ENCODE peak calls at places on chromosome 9, in six cellular contexts. K is stomach, O is suprapubic skin, P is sigmoid colon, A is GM12878, S is transverse colon. T is an unnamed sample.

GRCh38 chr9:89412951-89413350 is 85.0 kb downstream of the SEMA4D start:
- DNase-seq in K (no peak), P (no peak), A (no peak), O (no peak), S (no peak), T (no peak)

GRCh38 chr9:69324549-69325401 is at the start of gene ENTREP1:
- DNase-seq in P (peak), A (no peak), K (peak), O (peak), S (peak), T (no peak)

GRCh38 chr9:21570643-21571275 is 88.6 kb upstream of the IFNE start:
- DNase-seq in O (no peak), P (no peak), K (no peak), S (no peak), A (no peak), T (no peak)

GRCh38 chr9:110040788-110041187 is 167.2 kb downstream of the C9orf152 start:
- DNase-seq in A (no peak), O (no peak), K (no peak), S (no peak), P (no peak), T (no peak)

GRCh38 chr9:34332370-34332964 is 3.1 kb downstream of the NUDT2 start:
- DNase-seq in A (peak), K (no peak), P (no peak), O (no peak), S (no peak), T (no peak)

GRCh38 chr9:33255006-33255405 is 9.5 kb downstream of the BAG1 start:
- DNase-seq in A (no peak), K (no peak), P (no peak), O (no peak), S (no peak), T (no peak)

GRCh38 chr9:87283585-87283984 is 214.1 kb upstream of the DAPK1 start:
- DNase-seq in S (no peak), K (no peak), P (no peak), O (no peak), A (no peak), T (no peak)

GRCh38 chr9:105993051-105993854 is 298.9 kb downstream of the TMEM38B start:
- DNase-seq in S (no peak), P (no peak), O (no peak), A (no peak), K (no peak), T (no peak)

GRCh38 chr9:88447431-88447830 is 59.2 kb downstream of the SPIN1 start:
- DNase-seq in A (no peak), K (no peak), P (no peak), S (no peak), O (no peak), T (no peak)

GRCh38 chr9:135032041-135032835 is 55.2 kb upstream of the OLFM1 start:
- DNase-seq in K (no peak), P (peak), S (no peak), O (peak), A (no peak), T (no peak)

GRCh38 chr9:128276574-128277270 is 646 bp downstream of the SWI5 start:
- DNase-seq in O (peak), K (no peak), P (peak), S (no peak), A (no peak), T (peak)

GRCh38 chr9:114446672-114447450 is 58.4 kb downstream of the WHRN start:
- DNase-seq in P (no peak), S (no peak), A (no peak), O (no peak), K (no peak), T (no peak)

GRCh38 chr9:126081746-126082145 is 244.9 kb upstream of the MVB12B start:
- DNase-seq in A (no peak), S (no peak), K (no peak), O (no peak), P (no peak), T (no peak)

GRCh38 chr9:124008307-124008854 is 3.2 kb upstream of the LHX2 start:
- DNase-seq in O (no peak), S (no peak), P (no peak), K (no peak), A (no peak), T (no peak)

GRCh38 chr9:112443200-112443599 is 43.4 kb upstream of the KIAA1958 start:
- DNase-seq in P (no peak), O (no peak), S (no peak), K (no peak), A (no peak), T (no peak)

GRCh38 chr9:79431019-79431679 is 140.6 kb upstream of the TLE4 start:
- DNase-seq in A (no peak), P (no peak), O (no peak), K (no peak), S (no peak), T (no peak)

GRCh38 chr9:90815183-90815943 is 13.7 kb downstream of the SYK start:
- DNase-seq in O (no peak), A (no peak), S (peak), P (peak), K (peak), T (no peak)

GRCh38 chr9:34633851-34634550 is 3.6 kb downstream of the SIGMAR1 start:
- DNase-seq in A (no peak), S (peak), K (peak), O (no peak), P (peak), T (no peak)

GRCh38 chr9:16708638-16709435 is 161.6 kb downstream of the BNC2 start:
- DNase-seq in A (no peak), P (no peak), K (no peak), O (no peak), S (no peak), T (no peak)

GRCh38 chr9:106203832-106204516 is 509.6 kb downstream of the TMEM38B start:
- DNase-seq in K (no peak), A (no peak), O (no peak), S (peak), P (no peak), T (no peak)

GRCh38 chr9:69130456-69131441 is 43.3 kb upstream of the TJP2 start:
- DNase-seq in P (no peak), A (no peak), O (no peak), K (no peak), S (no peak), T (no peak)

GRCh38 chr9:11871832-11872231 is 821.4 kb upstream of the TYRP1 start:
- DNase-seq in S (no peak), K (no peak), O (no peak), P (no peak), A (no peak), T (no peak)

GRCh38 chr9:137550241-137550621 is at the start of gene PNPLA7:
- DNase-seq in K (peak), S (peak), A (no peak), O (peak), P (peak), T (peak)

GRCh38 chr9:5714501-5715401 is 85.8 kb downstream of the RIC1 start:
- DNase-seq in P (no peak), A (no peak), K (no peak), S (no peak), O (no peak), T (no peak)

GRCh38 chr9:125685167-125685566 is 21.8 kb downstream of the MAPKAP1 start:
- DNase-seq in K (no peak), P (no peak), S (no peak), O (no peak), A (no peak), T (no peak)

GRCh38 chr9:118522093-118523028 is 818.2 kb downstream of the TLR4 start:
- DNase-seq in A (peak), S (peak), K (no peak), P (no peak), O (no peak), T (no peak)

GRCh38 chr9:106648799-106649198 is 214.2 kb upstream of the ZNF462 start:
- DNase-seq in A (no peak), P (no peak), S (no peak), O (no peak), K (no peak), T (no peak)

GRCh38 chr9:107833295-107833694 is 343.7 kb upstream of the KLF4 start:
- DNase-seq in A (no peak), K (no peak), P (no peak), O (no peak), S (no peak), T (no peak)

GRCh38 chr9:129278391-129279237 is 100.6 kb upstream of the IER5L start:
- DNase-seq in O (peak), A (no peak), K (peak), P (peak), S (peak), T (peak)

GRCh38 chr9:100700689-100701318 is 122.9 kb downstream of the CAVIN4 start:
- DNase-seq in O (no peak), S (no peak), A (no peak), K (no peak), P (no peak), T (no peak)
- TF ChIP-seq CTCF in O (no peak), S (peak), A (peak), K (no peak), P (no peak), T (peak)

GRCh38 chr9:133387680-133388079 is 11.5 kb downstream of the STKLD1 start:
- DNase-seq in K (no peak), O (no peak), P (no peak), S (no peak), A (no peak), T (no peak)
- TF ChIP-seq EP300 in K (no peak), O (no peak), P (no peak), S (no peak), A (no peak), T (no peak)

DNA sequence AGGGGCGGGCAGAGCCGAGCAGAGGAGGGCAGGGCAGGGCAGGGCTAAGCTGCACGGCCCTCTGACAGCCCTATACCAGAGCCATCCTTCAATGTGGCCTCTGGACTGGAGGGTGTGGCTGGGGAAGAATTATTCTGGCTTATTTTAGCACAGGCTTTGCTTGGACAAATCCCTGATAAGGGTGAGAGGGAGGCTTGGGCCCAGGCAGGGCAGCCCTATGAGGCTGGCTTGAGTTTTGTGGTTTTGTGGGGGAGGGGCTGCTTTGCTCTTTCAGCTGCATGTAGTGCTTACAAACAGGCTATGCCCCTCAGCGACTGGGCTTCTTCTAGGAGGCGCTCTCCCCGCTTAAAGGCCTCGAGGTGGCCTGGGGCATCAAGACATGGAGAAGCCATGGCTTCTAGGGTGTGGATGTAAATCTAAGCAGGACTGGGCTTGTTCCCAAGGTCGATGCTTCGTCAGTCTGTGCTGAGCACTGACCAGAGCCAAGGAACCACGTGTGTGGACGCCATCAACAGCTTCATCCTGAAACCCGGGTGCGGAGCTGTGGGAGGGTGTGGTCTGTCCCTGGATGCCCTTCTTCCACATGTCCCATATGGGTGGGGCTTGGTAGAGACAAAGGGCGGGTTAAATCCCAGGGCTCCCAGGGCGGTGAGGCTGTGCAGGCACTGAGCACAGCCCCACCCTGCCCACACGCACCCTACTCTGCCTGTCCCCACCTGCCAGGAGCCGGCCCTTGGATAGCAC is 45.7 kb upstream of the IPPK start:
- DNase-seq in A (no peak), K (no peak), S (no peak), O (peak), P (no peak), T (no peak)
- TF ChIP-seq POLR2AphosphoS5 in A (no peak), K (no peak), S (no peak), O (no peak), P (no peak), T (no peak)

DNA sequence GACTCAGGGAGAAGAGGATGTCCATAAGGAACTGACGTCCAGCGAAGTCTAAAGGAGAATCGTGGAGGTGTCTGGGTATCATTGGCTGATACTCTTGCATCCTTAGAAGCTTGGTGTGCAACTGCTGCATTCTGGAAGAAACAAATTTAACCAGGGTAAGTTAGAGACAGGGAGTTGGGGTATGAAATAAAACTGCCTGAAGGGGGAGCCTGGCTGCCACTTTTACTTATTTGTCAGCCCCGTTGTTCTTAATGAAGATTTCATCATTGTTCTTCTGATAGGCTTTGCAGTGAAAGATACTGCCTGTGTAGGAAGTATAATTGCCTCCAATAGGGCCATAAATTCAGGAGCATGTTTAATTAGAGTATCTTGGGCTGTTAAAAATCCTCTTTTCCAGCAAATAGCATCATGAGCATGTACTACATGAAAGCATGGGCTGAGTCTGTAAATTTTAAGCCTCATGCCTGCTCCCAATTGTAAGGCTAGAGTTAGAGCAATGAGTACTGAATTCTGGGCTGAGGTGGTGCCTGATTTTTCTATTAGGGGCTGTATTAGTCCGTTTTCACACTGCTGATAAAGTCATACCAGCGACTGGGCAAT is 1264.5 kb upstream of the ACO1 start:
- DNase-seq in S (peak), O (no peak), P (no peak), K (peak), A (no peak), T (no peak)
- TF ChIP-seq CTCF in S (peak), O (no peak), P (peak), K (peak), A (peak), T (peak)

DNA sequence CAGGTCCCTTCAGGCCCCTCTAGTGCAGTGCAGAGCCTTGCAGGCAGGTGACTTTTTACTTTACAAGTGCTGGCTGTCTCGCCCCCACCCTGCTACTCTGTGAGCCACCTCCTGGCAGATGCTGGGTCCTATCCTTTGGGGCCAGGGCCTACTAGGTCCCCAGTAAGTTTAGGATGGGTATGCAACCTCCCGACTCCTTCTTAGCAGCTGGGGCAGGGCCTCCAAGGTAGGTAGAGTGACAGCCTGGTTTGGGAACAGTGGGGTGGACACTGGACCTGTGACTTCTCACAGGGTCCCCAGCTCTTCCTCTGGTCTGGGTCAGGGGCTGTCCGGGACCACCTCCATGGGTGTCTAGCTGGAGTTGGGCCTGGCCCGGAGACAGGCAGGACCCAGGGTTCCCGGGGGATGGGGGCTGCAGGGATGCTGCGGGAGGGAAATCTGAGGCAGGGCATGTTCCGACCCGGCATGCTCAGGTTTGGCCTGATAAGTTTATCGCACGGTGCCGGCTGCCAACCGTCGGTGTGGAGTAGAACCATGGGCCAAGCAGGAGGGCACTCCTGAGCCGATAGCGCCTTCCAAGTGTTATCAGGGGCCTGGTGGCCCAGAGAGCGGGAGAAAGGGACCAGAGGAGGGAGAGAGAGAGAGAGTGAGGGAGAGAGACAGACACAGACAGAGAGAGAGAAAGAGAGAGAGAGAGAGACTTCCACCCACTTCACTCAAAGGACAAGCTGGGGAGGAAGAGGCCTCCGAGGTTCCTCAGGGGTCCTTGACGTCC is 20.6 kb downstream of the GFI1B start:
- DNase-seq in S (no peak), P (no peak), A (no peak), O (peak), K (no peak), T (no peak)
- TF ChIP-seq EP300 in S (no peak), P (no peak), A (no peak), O (no peak), K (no peak), T (no peak)

T was measured in esophagus muscularis mucosa.